ENCODE peak calls at places on chromosomes 7 and 10, in nine cellular contexts. R is cardiac fibroblast, O is bronchial epithelial cell, V is WERI-Rb-1, Z is neural crest cell, H is psoas muscle, T is progenitor cell of endocrine pancreas, G is right atrium auricular region, Q is left ventricle myocardium inferior. C is an unnamed sample.

GRCh38 chr10:29830526-29831512 is 196.0 kb upstream of the SVIL start:
- DNase-seq in T (no peak), H (no peak), G (no peak), R (no peak), Q (no peak), O (no peak), Z (no peak), V (no peak), C (no peak)

GRCh38 chr10:100100651-100101525 is 19.2 kb upstream of the CPN1 start:
- DNase-seq in T (no peak), O (peak), V (peak), G (no peak), R (peak), Q (no peak), H (no peak), Z (no peak), C (no peak)

GRCh38 chr7:84232653-84233052 is 38.1 kb upstream of the SEMA3A start:
- DNase-seq in Z (no peak), T (no peak), H (no peak), G (no peak), O (peak), Q (no peak), V (no peak), R (peak), C (no peak)

GRCh38 chr7:134016223-134016941 is 110.8 kb upstream of the LRGUK start:
- DNase-seq in V (peak), R (peak), O (peak), T (peak), Q (no peak), H (no peak), Z (peak), G (no peak), C (no peak)

GRCh38 chr7:134327896-134328295 is 11.2 kb upstream of the SLC35B4 start:
- DNase-seq in O (peak), Z (peak), Q (no peak), V (peak), R (peak), H (no peak), G (no peak), T (no peak), C (peak)

GRCh38 chr10:97468162-97468561 is 22.2 kb downstream of the ZDHHC16 start:
- DNase-seq in G (no peak), Q (no peak), O (peak), V (no peak), T (no peak), Z (no peak), R (no peak), H (no peak), C (no peak)

GRCh38 chr7:8255680-8256656 is 6.0 kb downstream of the ICA1 start:
- DNase-seq in T (no peak), O (no peak), V (no peak), R (no peak), Q (no peak), H (no peak), Z (no peak), G (no peak), C (no peak)

GRCh38 chr10:110033724-110034235 is 26.0 kb downstream of the ADD3 start:
- DNase-seq in Q (no peak), T (no peak), R (no peak), G (no peak), V (no peak), Z (no peak), O (no peak), H (no peak), C (no peak)

GRCh38 chr10:93657757-93658156 is 44.6 kb downstream of the FRA10AC1 start:
- DNase-seq in G (no peak), T (no peak), O (no peak), Q (no peak), H (no peak), Z (no peak), R (no peak), V (no peak), C (no peak)

GRCh38 chr7:103989200-103989784 is at the start of gene RELN:
- DNase-seq in R (peak), T (no peak), O (no peak), G (no peak), H (no peak), V (peak), Q (no peak), Z (peak), C (no peak)

GRCh38 chr7:31335161-31335888 is 5.2 kb downstream of the NEUROD6 start:
- DNase-seq in T (no peak), H (no peak), R (no peak), G (no peak), Q (no peak), O (no peak), V (no peak), Z (no peak), C (no peak)

GRCh38 chr7:31335889-31336201 is 4.7 kb downstream of the NEUROD6 start:
- DNase-seq in V (no peak), H (no peak), O (no peak), G (no peak), R (no peak), T (no peak), Z (no peak), Q (no peak), C (no peak)

GRCh38 chr7:31333301-31333700 is 7.2 kb downstream of the NEUROD6 start:
- DNase-seq in H (no peak), O (peak), G (no peak), Z (no peak), V (no peak), Q (no peak), R (no peak), T (no peak), C (no peak)

GRCh38 chr7:31340603-31341002 is at the start of gene NEUROD6:
- DNase-seq in G (no peak), V (no peak), O (no peak), Z (no peak), R (no peak), Q (no peak), H (no peak), T (no peak), C (no peak)

GRCh38 chr7:31336202-31337035 is 4.1 kb downstream of the NEUROD6 start:
- DNase-seq in Q (no peak), G (no peak), Z (no peak), H (no peak), O (no peak), R (no peak), T (peak), V (no peak), C (no peak)
- TF ChIP-seq CTCF in Q (peak), G (no peak), Z (peak), H (no peak), O (no peak), R (no peak), T (peak), V (no peak), C (no peak)

GRCh38 chr10:61024801-61025201 is 80.8 kb upstream of the RHOBTB1 start:
- DNase-seq in V (peak), G (no peak), O (peak), Q (no peak), Z (peak), R (peak), T (no peak), H (no peak), C (no peak)
- TF ChIP-seq CTCF in V (peak), G (peak), O (peak), Q (peak), Z (peak), R (peak), T (peak), H (peak), C (peak)

GRCh38 chr10:81817611-81818160 is 57.3 kb upstream of the NRG3 start:
- DNase-seq in G (no peak), R (no peak), Q (no peak), V (no peak), Z (no peak), T (no peak), O (no peak), H (no peak), C (no peak)

GRCh38 chr10:81814842-81815241 is 60.2 kb upstream of the NRG3 start:
- DNase-seq in Q (no peak), G (no peak), T (no peak), Z (no peak), H (no peak), V (no peak), R (no peak), O (no peak), C (no peak)

GRCh38 chr10:81820418-81820817 is 54.6 kb upstream of the NRG3 start:
- DNase-seq in H (no peak), V (no peak), Q (no peak), G (no peak), Z (no peak), R (no peak), O (peak), T (no peak), C (no peak)
- TF ChIP-seq CTCF in H (no peak), V (peak), Q (no peak), G (no peak), Z (peak), R (peak), O (no peak), T (peak), C (no peak)

GRCh38 chr7:123070702-123071286 is 75.3 kb upstream of the TAS2R16 start:
- DNase-seq in R (peak), H (no peak), G (no peak), T (no peak), Q (no peak), Z (peak), O (peak), V (no peak), C (no peak)
- TF ChIP-seq CTCF in R (peak), H (no peak), G (no peak), T (peak), Q (peak), Z (peak), O (peak), V (peak), C (peak)

GRCh38 chr7:73612598-73613269 is 11.6 kb downstream of the MLXIPL start:
- DNase-seq in V (no peak), G (no peak), Q (no peak), R (peak), Z (no peak), H (peak), T (no peak), O (peak), C (no peak)
- TF ChIP-seq CTCF in V (peak), G (no peak), Q (no peak), R (peak), Z (no peak), H (peak), T (peak), O (no peak), C (no peak)

GRCh38 chr10:103734731-103735130 is 120.6 kb downstream of the SH3PXD2A start:
- DNase-seq in O (no peak), G (no peak), T (no peak), Q (no peak), V (no peak), R (no peak), Z (no peak), H (no peak), C (no peak)
- TF ChIP-seq CTCF in O (no peak), G (no peak), T (no peak), Q (no peak), V (no peak), R (no peak), Z (no peak), H (no peak), C (no peak)

DNA sequence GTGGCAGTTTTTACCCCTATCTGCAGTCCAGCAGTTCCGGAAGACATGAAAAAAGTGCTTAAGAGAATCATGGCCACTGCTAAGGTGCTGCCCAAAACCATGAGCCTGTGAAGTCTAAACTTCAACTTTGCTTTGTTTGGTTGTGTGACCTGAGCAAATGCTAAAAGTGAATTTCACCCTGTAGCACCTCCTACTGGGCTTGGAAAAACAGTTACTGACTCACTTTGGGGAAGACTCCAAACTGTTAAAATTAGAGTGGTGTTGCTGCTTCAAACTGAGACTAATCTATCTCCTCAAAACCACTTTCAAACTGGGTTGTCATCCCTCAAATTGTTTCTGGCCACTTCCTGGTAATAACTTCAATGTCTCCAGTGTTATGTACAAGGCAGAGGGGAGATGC is 21.3 kb downstream of the MKX start:
- DNase-seq in Q (no peak), R (no peak), O (peak), H (no peak), T (no peak), Z (no peak), G (no peak), V (no peak), C (no peak)
- TF ChIP-seq CTCF in Q (no peak), R (no peak), O (peak), H (no peak), T (peak), Z (peak), G (no peak), V (peak), C (peak)

DNA sequence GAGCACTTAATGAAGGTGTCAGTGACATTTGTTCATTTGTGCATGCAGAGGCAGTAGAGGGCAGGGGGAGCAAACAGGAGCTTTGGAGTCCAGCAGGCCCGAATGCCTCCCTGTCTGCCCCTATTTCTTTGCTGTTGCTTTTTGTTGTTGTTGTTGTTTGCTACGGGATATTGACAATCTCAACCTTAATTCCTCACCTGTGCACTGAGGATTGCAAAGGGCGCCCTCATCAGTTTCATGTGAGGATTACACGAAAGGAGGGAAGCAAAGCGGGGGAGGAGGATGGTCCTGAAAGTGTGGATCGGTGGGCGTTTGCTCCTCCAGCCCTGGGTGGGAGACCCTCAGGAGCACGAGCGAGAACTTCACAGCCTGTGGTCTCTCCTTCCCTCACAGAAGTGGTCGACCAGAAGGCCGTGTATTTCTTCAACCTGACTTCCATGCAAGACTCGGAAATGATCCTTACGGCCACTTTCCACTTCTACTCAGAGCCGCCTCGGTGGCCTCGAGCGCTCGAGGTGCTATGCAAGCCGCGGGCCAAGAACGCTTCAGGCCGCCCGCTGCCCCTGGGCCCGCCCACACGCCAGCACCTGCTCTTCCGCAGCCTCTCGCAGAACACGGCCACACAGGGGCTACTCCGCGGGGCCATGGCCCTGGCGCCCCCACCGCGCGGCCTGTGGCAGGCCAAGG is 9.5 kb downstream of the GDF10 start:
- DNase-seq in Q (no peak), R (no peak), Z (no peak), H (no peak), V (peak), O (no peak), G (no peak), T (no peak), C (no peak)
- TF ChIP-seq CTCF in Q (peak), R (peak), Z (peak), H (no peak), V (peak), O (peak), G (peak), T (peak), C (peak)

GRCh38 chr7:18901351-18901750 is 216.1 kb downstream of the TWIST1 start:
- DNase-seq in Q (no peak), G (no peak), H (no peak), R (no peak), O (no peak), T (no peak), V (no peak), Z (no peak), C (no peak)

GRCh38 chr7:18901881-18902280 is 215.6 kb downstream of the TWIST1 start:
- DNase-seq in H (no peak), T (no peak), Q (no peak), G (no peak), O (no peak), V (no peak), R (no peak), Z (no peak), C (no peak)

GRCh38 chr7:18902892-18903291 is 214.5 kb downstream of the TWIST1 start:
- DNase-seq in Z (no peak), G (no peak), R (no peak), O (peak), T (no peak), H (no peak), V (no peak), Q (no peak), C (no peak)

GRCh38 chr7:18903676-18904075 is 213.8 kb downstream of the TWIST1 start:
- DNase-seq in G (no peak), T (no peak), O (no peak), V (no peak), Z (no peak), H (no peak), R (peak), Q (no peak), C (no peak)

DNA sequence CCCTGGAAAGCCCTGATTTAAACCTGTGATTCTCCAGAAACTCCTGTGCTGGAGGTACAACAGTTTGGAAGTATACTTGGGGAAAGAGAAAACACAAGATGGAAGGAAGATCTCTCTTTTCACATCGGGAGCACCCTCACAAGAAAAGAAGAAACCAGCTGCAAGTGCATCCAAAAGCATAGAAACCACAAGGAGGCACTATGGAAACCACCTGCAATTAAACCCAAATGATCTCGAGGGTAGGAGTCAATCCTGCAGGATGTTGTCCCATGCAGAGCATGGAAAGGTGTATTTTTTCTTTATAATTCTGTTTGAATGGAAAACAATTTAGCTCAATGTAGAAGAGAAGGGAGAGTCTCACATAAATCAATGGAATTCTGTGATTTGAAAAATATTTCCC is 210.5 kb downstream of the TWIST1 start:
- DNase-seq in H (no peak), T (no peak), R (no peak), Z (no peak), G (no peak), Q (no peak), O (no peak), V (no peak), C (no peak)
- TF ChIP-seq CTCF in H (no peak), T (peak), R (no peak), Z (no peak), G (no peak), Q (no peak), O (no peak), V (no peak), C (no peak)

GRCh38 chr10:122474145-122474739 is 12.9 kb downstream of the HTRA1 start:
- DNase-seq in Q (no peak), Z (no peak), V (no peak), T (no peak), O (no peak), G (no peak), H (no peak), R (peak), C (no peak)
- TF ChIP-seq CTCF in Q (no peak), Z (no peak), V (no peak), T (no peak), O (no peak), G (no peak), H (no peak), R (no peak), C (no peak)

C was measured in AG09319.